ENCODE peak calls at places on chromosomes 1 and 21, in nine cellular contexts. S, X, G, U, F, N, O, H and T are unnamed samples.

GRCh38 chr1:202056644-202057334 is 46.4 kb downstream of the ELF3 start:
- DNase-seq in S (no peak), X (peak), G (no peak), U (no peak), F (no peak), N (no peak), O (no peak), H (peak), T (peak)

GRCh38 chr1:173122958-173123852 is 72.5 kb upstream of the TNFSF18 start:
- DNase-seq in S (peak), X (no peak), G (peak), U (peak), F (peak), N (peak), O (no peak), H (peak), T (no peak)

GRCh38 chr21:44533121-44533890 is 6.7 kb downstream of the KRTAP10-1 start:
- DNase-seq in S (no peak), X (no peak), G (no peak), U (no peak), F (no peak), N (no peak), O (no peak), H (no peak), T (peak)

GRCh38 chr1:51906306-51907078 is 28.0 kb upstream of the NRDC start:
- DNase-seq in S (peak), X (no peak), G (no peak), U (peak), F (no peak), N (peak), O (no peak), H (no peak), T (no peak)

GRCh38 chr21:40052276-40052675 is 185.0 kb downstream of the PCP4 start:
- DNase-seq in S (no peak), X (no peak), G (no peak), U (no peak), F (no peak), N (no peak), O (no peak), H (no peak), T (no peak)

GRCh38 chr1:55825486-55825885 is 610.3 kb upstream of the USP24 start:
- DNase-seq in S (no peak), X (no peak), G (no peak), U (no peak), F (no peak), N (no peak), O (no peak), H (no peak), T (no peak)

GRCh38 chr1:183029591-183030000 is 6.4 kb downstream of the LAMC1 start:
- DNase-seq in S (peak), X (no peak), G (no peak), U (peak), F (no peak), N (peak), O (no peak), H (no peak), T (no peak)

GRCh38 chr21:44892536-44893277 is 19.2 kb upstream of the PTTG1IP start:
- DNase-seq in S (no peak), X (peak), G (peak), U (no peak), F (peak), N (peak), O (peak), H (peak), T (no peak)

GRCh38 chr1:225712391-225712790 is 59.5 kb upstream of the ENAH start:
- DNase-seq in S (no peak), X (no peak), G (no peak), U (no peak), F (no peak), N (no peak), O (no peak), H (no peak), T (no peak)

GRCh38 chr1:231421616-231421970 is 494 bp downstream of the EGLN1 start:
- DNase-seq in S (peak), X (no peak), G (no peak), U (no peak), F (peak), N (peak), O (peak), H (peak), T (peak)

GRCh38 chr1:230087034-230087721 is 20.1 kb downstream of the GALNT2 start:
- DNase-seq in S (no peak), X (no peak), G (no peak), U (no peak), F (no peak), N (no peak), O (no peak), H (no peak), T (no peak)

GRCh38 chr1:37958690-37959089 is 11.8 kb upstream of the INPP5B start:
- DNase-seq in S (peak), X (no peak), G (no peak), U (peak), F (no peak), N (peak), O (no peak), H (no peak), T (no peak)

GRCh38 chr1:219478811-219479210 is 134.1 kb downstream of the ZC3H11B start:
- DNase-seq in S (no peak), X (no peak), G (no peak), U (no peak), F (no peak), N (no peak), O (no peak), H (no peak), T (no peak)

GRCh38 chr1:28971980-28972771 is 57.8 kb downstream of the EPB41 start:
- DNase-seq in S (peak), X (peak), G (no peak), U (peak), F (no peak), N (peak), O (no peak), H (no peak), T (peak)

GRCh38 chr1:4700801-4701200 is 46.4 kb downstream of the AJAP1 start:
- DNase-seq in S (no peak), X (no peak), G (no peak), U (no peak), F (no peak), N (no peak), O (peak), H (no peak), T (no peak)

GRCh38 chr1:248828845-248829244 is 3.1 kb upstream of the SH3BP5L start:
- DNase-seq in S (no peak), X (no peak), G (no peak), U (no peak), F (no peak), N (peak), O (no peak), H (no peak), T (no peak)

GRCh38 chr1:25624155-25624554 is 7.6 kb downstream of the MAN1C1 start:
- DNase-seq in S (no peak), X (no peak), G (no peak), U (no peak), F (no peak), N (no peak), O (no peak), H (no peak), T (no peak)

GRCh38 chr1:232393010-232393833 is 236.7 kb downstream of the SIPA1L2 start:
- DNase-seq in S (peak), X (no peak), G (no peak), U (no peak), F (no peak), N (peak), O (no peak), H (no peak), T (no peak)

GRCh38 chr1:203871114-203871875 is 9.9 kb downstream of the SNRPE start:
- DNase-seq in S (peak), X (peak), G (no peak), U (no peak), F (peak), N (peak), O (peak), H (no peak), T (no peak)

DNA sequence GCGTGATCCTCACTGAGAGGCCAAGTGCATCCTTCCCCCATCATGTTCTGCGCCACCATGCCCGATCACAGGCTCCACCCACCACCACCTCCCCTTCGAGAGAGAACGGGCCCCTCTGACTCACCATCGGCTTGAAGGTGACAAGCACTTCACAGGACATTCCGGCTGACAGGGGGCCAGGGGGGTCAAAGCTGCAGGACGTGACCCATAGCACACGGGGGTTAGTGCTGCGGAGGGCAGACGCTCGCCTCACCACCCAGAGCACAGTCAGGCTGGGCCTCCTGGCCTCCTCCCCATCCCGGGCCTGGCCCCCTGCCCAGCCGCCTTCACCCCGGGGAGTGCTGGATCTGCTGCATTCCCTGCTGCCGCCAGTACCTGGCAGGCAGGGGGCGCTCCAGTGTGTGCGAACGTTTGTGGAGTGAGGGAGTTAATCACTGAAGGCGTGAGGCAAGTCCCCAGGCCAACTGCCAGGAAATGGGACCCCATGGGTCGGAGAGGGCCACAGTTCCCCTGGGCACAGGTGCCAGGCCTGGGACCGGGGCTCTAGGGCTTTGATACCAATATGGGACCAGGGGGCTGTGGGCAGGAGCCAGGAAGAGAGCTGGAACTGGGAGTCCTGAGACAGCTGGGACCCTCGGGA is 40.9 kb upstream of the TMEM52 start:
- DNase-seq in S (peak), X (peak), G (peak), U (peak), F (peak), N (peak), O (peak), H (peak), T (peak)
- H3K4me3 ChIP-seq in S (no peak), X (peak), G (no peak), U (no peak), F (no peak), N (no peak), O (no peak), H (peak), T (no peak)

GRCh38 chr1:59667020-59667419 is 147.7 kb upstream of the HOOK1 start:
- DNase-seq in S (no peak), X (no peak), G (no peak), U (no peak), F (no peak), N (no peak), O (no peak), H (no peak), T (no peak)

GRCh38 chr1:59669752-59670312 is 144.9 kb upstream of the HOOK1 start:
- DNase-seq in S (peak), X (no peak), G (peak), U (no peak), F (peak), N (peak), O (no peak), H (peak), T (no peak)

GRCh38 chr1:59664167-59664566 is 150.6 kb upstream of the HOOK1 start:
- DNase-seq in S (no peak), X (no peak), G (no peak), U (no peak), F (no peak), N (no peak), O (no peak), H (no peak), T (no peak)

GRCh38 chr1:59670662-59671061 is 144.1 kb upstream of the HOOK1 start:
- DNase-seq in S (no peak), X (no peak), G (no peak), U (no peak), F (no peak), N (no peak), O (no peak), H (no peak), T (no peak)

GRCh38 chr1:59666106-59666505 is 148.6 kb upstream of the HOOK1 start:
- DNase-seq in S (no peak), X (no peak), G (no peak), U (no peak), F (no peak), N (no peak), O (no peak), H (no peak), T (no peak)
- H3K4me3 ChIP-seq in S (no peak), X (no peak), G (no peak), U (no peak), F (no peak), N (no peak), O (no peak), H (no peak), T (no peak)

GRCh38 chr1:184395370-184395769 is 8.5 kb downstream of the C1orf21 start:
- DNase-seq in S (no peak), X (no peak), G (no peak), U (no peak), F (no peak), N (no peak), O (no peak), H (no peak), T (no peak)

GRCh38 chr1:184393924-184394323 is 7.1 kb downstream of the C1orf21 start:
- DNase-seq in S (no peak), X (no peak), G (no peak), U (no peak), F (no peak), N (peak), O (no peak), H (no peak), T (no peak)

GRCh38 chr1:184392779-184393522 is 6.1 kb downstream of the C1orf21 start:
- DNase-seq in S (no peak), X (no peak), G (no peak), U (no peak), F (no peak), N (no peak), O (no peak), H (no peak), T (no peak)

GRCh38 chr1:184399192-184399847 is 12.5 kb downstream of the C1orf21 start:
- DNase-seq in S (no peak), X (no peak), G (no peak), U (no peak), F (no peak), N (no peak), O (no peak), H (no peak), T (no peak)

GRCh38 chr1:184396081-184396480 is 9.3 kb downstream of the C1orf21 start:
- DNase-seq in S (no peak), X (no peak), G (no peak), U (no peak), F (no peak), N (no peak), O (no peak), H (no peak), T (no peak)
- H3K4me3 ChIP-seq in S (no peak), X (no peak), G (no peak), U (no peak), F (no peak), N (no peak), O (no peak), H (no peak), T (no peak)

DNA sequence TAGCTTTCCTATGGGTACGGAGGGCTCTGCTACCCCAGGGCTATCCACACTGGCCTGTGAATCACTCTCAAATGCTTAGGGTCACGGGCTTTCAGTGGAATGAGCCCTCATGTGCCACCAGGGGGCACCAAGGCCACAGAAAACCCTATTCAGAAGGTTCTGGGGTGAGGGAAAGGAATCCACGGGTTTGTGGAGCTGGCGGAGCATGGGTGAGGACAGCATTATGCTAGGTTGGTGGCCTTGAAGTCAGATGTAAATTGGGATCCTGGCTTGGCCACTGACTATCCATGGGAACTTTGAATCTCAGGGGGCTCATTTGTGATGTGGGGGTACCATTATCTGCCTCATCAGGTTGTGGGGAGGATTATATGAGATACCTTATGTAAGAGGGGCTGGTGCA is 5.1 kb upstream of the LAMTOR5 start:
- DNase-seq in S (peak), X (peak), G (peak), U (peak), F (peak), N (peak), O (peak), H (peak), T (peak)
- H3K4me3 ChIP-seq in S (no peak), X (no peak), G (no peak), U (no peak), F (no peak), N (no peak), O (no peak), H (no peak), T (no peak)

DNA sequence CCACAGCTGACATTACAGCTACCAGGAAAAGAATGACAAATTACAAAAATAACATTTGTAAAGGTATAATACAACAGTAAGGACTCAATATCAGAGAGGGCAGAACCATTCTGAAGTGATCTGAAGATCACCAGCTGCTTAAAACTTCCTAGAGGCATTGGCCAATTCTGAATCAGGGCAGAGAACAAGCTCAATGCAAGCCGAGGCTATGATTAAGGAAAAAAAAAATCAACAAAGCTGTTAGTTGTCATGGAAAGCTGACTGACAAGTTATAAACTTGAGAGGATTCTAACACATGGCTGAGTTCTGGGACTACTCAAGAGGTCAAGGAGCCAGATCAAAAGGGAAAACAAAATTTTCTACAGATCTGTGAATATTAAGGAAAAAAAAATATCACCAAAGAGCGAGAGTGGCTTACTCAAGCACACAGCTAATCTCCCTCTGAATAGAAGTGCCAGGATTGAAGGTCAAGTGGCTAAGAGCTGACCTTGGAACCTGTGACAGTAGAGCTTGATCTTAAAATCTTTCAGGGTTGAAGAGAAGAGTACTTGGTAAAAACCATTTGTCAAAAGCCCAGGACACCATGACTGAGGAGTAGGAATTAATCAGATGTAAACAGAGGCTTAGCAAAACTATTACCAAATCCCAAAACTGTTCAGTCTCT is 383.4 kb downstream of the USP25 start:
- DNase-seq in S (no peak), X (no peak), G (no peak), U (no peak), F (peak), N (peak), O (no peak), H (no peak), T (no peak)
- H3K4me3 ChIP-seq in S (no peak), X (no peak), G (no peak), U (no peak), F (no peak), N (no peak), O (no peak), H (no peak), T (no peak)

GRCh38 chr1:167083871-167084270 is 6.3 kb downstream of the GPA33 start:
- DNase-seq in S (no peak), X (no peak), G (no peak), U (no peak), F (no peak), N (no peak), O (no peak), H (no peak), T (no peak)
- H3K4me3 ChIP-seq in S (no peak), X (no peak), G (no peak), U (no peak), F (no peak), N (no peak), O (no peak), H (no peak), T (no peak)

DNA sequence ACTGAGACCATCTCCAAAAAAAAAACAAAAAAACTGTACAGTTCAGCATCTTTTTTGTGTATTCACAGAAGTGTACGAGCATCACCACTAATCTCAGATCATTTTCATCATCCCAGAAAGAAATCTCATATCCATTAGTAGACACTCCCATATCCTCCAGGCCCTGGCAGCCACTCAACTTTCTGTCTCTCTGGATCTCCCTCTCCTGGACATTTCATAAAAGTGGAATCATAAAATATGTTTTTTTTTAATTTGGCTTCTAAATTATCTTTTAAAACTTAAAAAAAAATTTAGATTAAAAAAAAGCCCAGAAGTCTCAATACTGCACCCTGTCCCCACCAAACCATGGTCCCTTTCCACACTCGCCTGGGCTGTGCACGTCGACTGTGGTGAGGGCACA is 22.1 kb downstream of the RIPPLY3 start:
- DNase-seq in S (no peak), X (no peak), G (no peak), U (no peak), F (no peak), N (no peak), O (no peak), H (no peak), T (no peak)
- H3K4me3 ChIP-seq in S (no peak), X (no peak), G (no peak), U (no peak), F (no peak), N (no peak), O (no peak), H (no peak), T (no peak)

DNA sequence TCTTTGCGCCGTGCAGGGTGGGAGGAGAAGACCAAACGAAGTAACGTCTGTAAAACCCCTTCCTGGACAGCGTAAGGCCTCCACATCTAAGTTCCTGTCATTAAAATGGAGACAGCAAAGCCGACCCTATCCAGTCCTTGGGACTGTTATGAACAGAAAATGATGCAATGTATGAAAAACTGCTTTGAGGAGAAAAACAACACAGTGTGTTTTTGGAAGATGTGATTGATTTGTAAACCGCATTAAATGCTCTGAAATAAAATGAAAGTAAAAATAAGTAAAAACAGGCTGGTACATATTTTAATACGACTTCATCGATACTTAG is 827 bp upstream of the URB1 start:
- DNase-seq in S (peak), X (no peak), G (no peak), U (no peak), F (no peak), N (no peak), O (no peak), H (no peak), T (no peak)
- H3K4me3 ChIP-seq in S (peak), X (peak), G (peak), U (peak), F (no peak), N (peak), O (peak), H (peak), T (peak)

DNA sequence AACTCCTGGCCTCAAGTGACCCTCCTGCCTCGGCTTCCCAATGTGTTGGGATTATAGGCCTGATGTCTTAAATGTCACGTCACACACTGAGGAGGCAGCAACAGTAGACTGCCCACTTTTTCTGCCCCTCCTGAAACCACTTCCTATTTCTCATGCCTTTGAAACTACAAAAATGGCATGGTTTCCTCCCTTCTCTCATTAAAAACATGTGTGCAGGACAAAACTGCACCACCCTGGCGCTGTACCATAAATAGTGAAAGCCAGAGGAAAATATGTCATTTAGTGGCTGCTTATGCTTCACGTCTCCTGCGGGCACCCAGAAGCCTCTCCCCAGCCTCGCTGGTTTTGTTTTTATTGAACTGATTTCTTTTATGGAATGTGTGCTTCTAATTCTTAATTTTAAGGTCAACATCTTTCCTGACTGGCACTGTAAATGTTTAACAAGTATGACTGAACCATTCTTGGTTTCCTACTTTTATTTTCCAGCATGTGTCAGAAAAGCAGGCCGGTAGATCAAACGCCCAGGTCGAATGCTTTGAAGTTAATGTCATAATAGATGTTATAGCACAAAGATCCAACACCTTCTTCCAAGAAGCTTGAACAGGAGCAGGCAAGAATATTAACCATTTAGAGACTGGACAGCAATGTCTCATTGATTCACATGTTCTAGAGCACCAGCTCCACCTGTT is 59.6 kb upstream of the C1orf87 start:
- DNase-seq in S (peak), X (no peak), G (no peak), U (peak), F (no peak), N (peak), O (no peak), H (no peak), T (no peak)
- H3K4me3 ChIP-seq in S (no peak), X (no peak), G (no peak), U (no peak), F (no peak), N (no peak), O (no peak), H (no peak), T (no peak)